ENCODE peak calls at places on chromosomes 6 and 20, in seven cellular contexts. J, G, E, D, Y, C and U are unnamed samples.

GRCh38 chr20:33790571-33790970 is 20.6 kb upstream of the CHMP4B start:
- DNase-seq in D (peak; percentile 87), E (no peak), J (no peak), Y (no peak), G (no peak), C (no peak), U (no peak)

GRCh38 chr6:22622390-22622789 is 53.0 kb downstream of the HDGFL1 start:
- DNase-seq in G (no peak), E (no peak), D (no peak), Y (no peak), J (no peak), C (no peak), U (no peak)

GRCh38 chr20:4216142-4216735 is 200.9 kb upstream of the RNF24 start:
- DNase-seq in E (no peak), G (no peak), J (no peak), C (no peak), Y (no peak), D (no peak), U (no peak)

GRCh38 chr6:71489736-71490135 is 201.1 kb downstream of the OGFRL1 start:
- DNase-seq in J (no peak), E (peak; percentile 90), G (peak; percentile 10), D (no peak), Y (no peak), C (no peak), U (peak; percentile 71)

GRCh38 chr6:96626749-96627353 is 63.9 kb downstream of the FHL5 start:
- DNase-seq in J (no peak), D (no peak), Y (peak; percentile 13), G (peak; percentile 22), C (peak; percentile 77), E (peak; percentile 63), U (no peak)

GRCh38 chr20:58891686-58892125 is 39.2 kb downstream of the GNAS start:
- DNase-seq in J (no peak), G (no peak), E (peak; percentile 70), Y (peak; percentile 64), D (peak; percentile 29), C (no peak), U (peak; percentile 81)

GRCh38 chr20:23132930-23133559 is 46.9 kb upstream of the CD93 start:
- DNase-seq in D (no peak), E (no peak), C (no peak), Y (peak; percentile 87), J (no peak), G (no peak), U (no peak)

GRCh38 chr6:170438402-170438753 is 114.7 kb downstream of the PSMB1 start:
- DNase-seq in D (peak; percentile 82), G (peak; percentile 12), E (peak; percentile 100), Y (peak; percentile 62), C (peak; percentile 58), J (peak; percentile 27), U (peak; percentile 87)

GRCh38 chr6:169913096-169913615 is 161.7 kb downstream of the ERMARD start:
- DNase-seq in G (no peak), J (no peak), D (no peak), Y (no peak), E (no peak), C (no peak), U (no peak)

GRCh38 chr6:165766457-165766856 is 103.4 kb upstream of the PDE10A start:
- DNase-seq in G (no peak), C (no peak), Y (no peak), E (no peak), J (no peak), D (no peak), U (no peak)

GRCh38 chr6:10461850-10462249 is 47.0 kb upstream of the TFAP2A start:
- DNase-seq in J (no peak), G (no peak), E (no peak), D (no peak), Y (no peak), C (no peak), U (no peak)

GRCh38 chr6:162940426-162940825 is 212.7 kb downstream of the PACRG start:
- DNase-seq in D (no peak), C (no peak), G (no peak), J (no peak), E (peak; percentile 61), Y (no peak), U (no peak)

GRCh38 chr6:93073811-93074210 is 345.5 kb downstream of the EPHA7 start:
- DNase-seq in J (no peak), Y (no peak), C (no peak), E (no peak), G (no peak), D (no peak), U (no peak)

GRCh38 chr20:57211949-57212889 is 54.2 kb downstream of the BMP7 start:
- DNase-seq in J (peak; percentile 34), C (no peak), Y (no peak), D (peak; percentile 51), E (peak; percentile 98), G (peak; percentile 68), U (peak; percentile 88)

DNA sequence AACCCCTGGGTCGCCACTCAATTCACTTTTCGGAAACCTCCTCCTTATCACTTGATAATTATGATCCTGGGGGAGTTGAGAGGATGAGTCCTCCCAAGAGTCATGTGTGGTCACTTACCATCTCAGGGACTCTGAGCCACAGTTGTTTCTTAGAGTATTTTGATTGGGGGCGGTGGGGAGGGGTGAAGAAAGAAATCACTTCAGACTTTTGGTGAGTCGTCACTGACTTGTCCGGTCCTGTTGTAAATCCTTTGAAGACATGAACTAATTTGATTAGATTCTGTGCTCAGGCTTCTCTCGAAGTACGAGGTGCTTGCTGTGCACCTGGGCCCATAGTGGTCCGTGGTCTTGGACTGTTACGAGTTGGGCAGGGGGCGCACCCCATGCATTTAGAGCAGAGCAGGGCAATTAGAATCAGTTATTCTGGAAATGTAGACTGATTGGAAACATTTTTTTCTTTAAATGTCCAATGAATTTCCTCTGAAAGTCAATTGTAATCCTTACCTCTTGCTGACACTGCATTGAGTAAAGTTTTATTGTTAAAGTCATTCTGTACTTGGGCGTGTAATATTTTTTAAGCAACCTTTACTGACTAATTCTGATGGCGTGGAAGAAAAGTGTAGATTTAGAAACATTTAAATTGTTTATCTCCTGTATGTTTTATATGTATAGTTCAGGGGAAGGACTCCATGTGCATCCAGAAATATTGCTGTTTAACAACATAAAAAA is 173.4 kb downstream of the SLC16A10 start:
- DNase-seq in G (no peak), J (no peak), C (no peak), Y (peak; percentile 39), D (no peak), E (peak; percentile 34), U (no peak)
- H3K4me3 ChIP-seq in G (peak overlapping the region; percentile 82), J (no peak overlapping the region), C (peak overlapping the region; percentile 100), Y (peak overlapping the region; percentile 76), D (no peak overlapping the region), E (peak overlapping the region; percentile 89), U (peak overlapping the region; percentile 90)

GRCh38 chr20:40508821-40509220 is 180.2 kb downstream of the MAFB start:
- DNase-seq in G (no peak), D (no peak), C (no peak), J (no peak), Y (no peak), E (peak; percentile 51), U (no peak)

GRCh38 chr20:40513010-40513409 is 176.0 kb downstream of the MAFB start:
- DNase-seq in D (no peak), J (no peak), C (no peak), Y (no peak), G (no peak), E (peak; percentile 53), U (no peak)

GRCh38 chr20:40512567-40512966 is 176.5 kb downstream of the MAFB start:
- DNase-seq in C (no peak), E (no peak), G (no peak), D (no peak), Y (no peak), J (no peak), U (no peak)

GRCh38 chr20:40510622-40511021 is 178.4 kb downstream of the MAFB start:
- DNase-seq in C (no peak), G (no peak), E (no peak), Y (no peak), D (no peak), J (no peak), U (peak; percentile 14)

GRCh38 chr20:40511478-40511877 is 177.6 kb downstream of the MAFB start:
- DNase-seq in J (no peak), D (no peak), G (no peak), E (peak; percentile 84), Y (no peak), C (no peak), U (peak; percentile 55)
- H3K9ac ChIP-seq in J (no peak overlapping the region), D (no peak overlapping the region), G (no peak overlapping the region), E (peak overlapping the region; percentile 43), Y (no peak overlapping the region), C (no peak overlapping the region), U (no peak overlapping the region)

DNA sequence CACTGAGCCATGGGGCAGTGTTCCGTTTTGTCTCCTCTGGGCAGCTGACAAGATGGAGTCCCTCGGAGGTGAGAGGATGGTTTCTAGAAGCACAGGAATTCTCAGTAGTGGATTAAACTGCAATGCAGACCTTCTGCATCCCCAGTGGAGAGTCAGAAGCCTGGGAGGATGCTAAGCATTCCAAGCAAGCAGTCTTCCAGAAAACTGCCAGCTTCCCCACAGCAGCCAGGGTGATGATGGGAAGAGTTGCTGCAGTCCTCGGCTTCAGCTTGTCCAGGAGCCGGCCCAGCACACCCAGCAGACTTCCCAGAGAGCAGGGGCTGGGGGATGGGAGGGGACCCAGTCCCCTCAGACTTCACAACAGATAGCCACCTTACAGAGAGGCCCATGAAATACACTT is 163.6 kb downstream of the LY86 start:
- DNase-seq in E (peak; percentile 40), C (no peak), J (no peak), G (no peak), D (peak; percentile 41), Y (no peak), U (peak; percentile 61)
- H3K4me3 ChIP-seq in E (peak overlapping the region; percentile 33), C (no peak overlapping the region), J (no peak overlapping the region), G (peak overlapping the region; percentile 25), D (no peak overlapping the region), Y (no peak overlapping the region), U (no peak overlapping the region)

DNA sequence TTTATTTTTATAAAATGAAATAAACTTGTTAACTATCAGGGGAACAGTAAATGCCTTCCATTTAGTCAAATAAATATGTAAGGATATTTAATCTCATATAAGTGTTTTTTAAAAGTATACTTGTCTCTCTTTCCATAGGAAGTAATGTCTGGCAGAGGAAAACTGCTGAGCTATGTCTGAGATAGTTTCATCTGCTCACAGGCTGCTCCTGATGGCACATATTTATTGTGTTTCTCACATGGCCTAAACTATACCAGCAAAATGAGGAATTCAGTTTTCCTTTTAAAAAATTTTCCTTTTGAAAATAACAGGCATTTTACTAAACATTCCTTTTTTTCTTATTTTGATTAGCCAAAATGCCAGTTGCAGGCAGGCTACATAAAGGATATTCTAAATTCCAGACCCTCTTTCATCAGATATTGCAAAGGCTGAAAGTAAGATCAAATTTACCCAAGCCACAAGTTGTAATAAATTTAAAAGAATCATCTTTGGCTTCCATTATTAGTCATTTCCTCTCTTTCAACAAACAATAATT is 60.1 kb upstream of the RNF146 start:
- DNase-seq in E (peak; percentile 67), G (no peak), Y (no peak), J (no peak), C (no peak), D (no peak), U (no peak)
- H3K9ac ChIP-seq in E (peak overlapping the region; percentile 16), G (no peak overlapping the region), Y (no peak overlapping the region), J (no peak overlapping the region), C (no peak overlapping the region), D (no peak overlapping the region), U (no peak overlapping the region)

GRCh38 chr6:113632220-113632864 is 224.8 kb upstream of the MARCKS start:
- DNase-seq in J (no peak), G (peak; percentile 65), E (peak; percentile 89), Y (no peak), D (peak; percentile 50), C (no peak), U (no peak)
- H3K4me3 ChIP-seq in J (no peak overlapping the region), G (peak overlapping the region; percentile 47), E (peak overlapping the region; percentile 63), Y (no peak overlapping the region), D (peak overlapping the region; percentile 7), C (no peak overlapping the region), U (no peak overlapping the region)

GRCh38 chr6:30819287-30819917 is 64.9 kb upstream of the DDR1 start:
- DNase-seq in Y (no peak), D (no peak), C (no peak), E (peak; percentile 87), J (no peak), G (no peak), U (no peak)
- H3K9ac ChIP-seq in Y (peak overlapping the region; percentile 76), D (peak overlapping the region; percentile 57), C (no peak overlapping the region), E (peak overlapping the region; percentile 76), J (no peak overlapping the region), G (peak overlapping the region; percentile 68), U (no peak overlapping the region)